ENCODE peak calls at places on chromosomes 12 and 14, in seven cellular contexts. N is AG09319, M is GM12865, O is WTC11, J is HFF-Myc, X is progenitor cell of endocrine pancreas, E is transverse colon. L is an unnamed sample.

GRCh38 chr14:63045612-63046320 is 508 bp upstream of the KCNH5 start:
- DNase-seq in E (no peak), X (peak), N (no peak), O (peak), M (no peak), J (no peak), L (no peak)

GRCh38 chr12:116324684-116325664 is 47.5 kb upstream of the MED13L start:
- DNase-seq in N (no peak), J (no peak), M (peak), E (no peak), O (no peak), X (no peak), L (no peak)

GRCh38 chr14:61280092-61280525 is 1.0 kb downstream of the TMEM30B start:
- DNase-seq in J (no peak), E (peak), M (no peak), X (no peak), N (no peak), O (no peak), L (peak)

GRCh38 chr14:75459099-75459741 is 31.4 kb downstream of the JDP2 start:
- DNase-seq in E (peak), O (no peak), J (no peak), X (no peak), N (no peak), M (no peak), L (no peak)

GRCh38 chr14:77516111-77516510 is 17.5 kb upstream of the ISM2 start:
- DNase-seq in J (no peak), X (no peak), O (no peak), E (no peak), M (no peak), N (no peak), L (no peak)

GRCh38 chr14:61064866-61065265 is 83.8 kb downstream of the SLC38A6 start:
- DNase-seq in X (no peak), E (no peak), M (no peak), J (no peak), N (no peak), O (no peak), L (no peak)

GRCh38 chr14:32377046-32377445 is 47.9 kb downstream of the AKAP6 start:
- DNase-seq in M (no peak), E (no peak), X (no peak), N (no peak), J (no peak), O (no peak), L (no peak)

GRCh38 chr12:124913474-124914391 is 717 bp downstream of the UBC start:
- DNase-seq in E (peak), M (peak), N (no peak), J (no peak), O (peak), X (peak), L (peak)

GRCh38 chr12:55797550-55797949 is 20.0 kb downstream of the SARNP start:
- DNase-seq in N (no peak), M (no peak), J (no peak), E (no peak), X (no peak), O (no peak), L (no peak)

GRCh38 chr12:55795950-55796349 is 21.6 kb downstream of the SARNP start:
- DNase-seq in X (no peak), J (no peak), O (no peak), N (no peak), E (no peak), M (no peak), L (no peak)

GRCh38 chr12:55797068-55797467 is 20.5 kb downstream of the SARNP start:
- DNase-seq in O (peak), N (no peak), J (no peak), X (no peak), M (peak), E (no peak), L (no peak)
- TF ChIP-seq CTCF in O (peak), N (peak), J (peak), X (peak), M (no peak), E (peak), L (peak)

GRCh38 chr14:31125231-31125630 is 82.4 kb downstream of the HECTD1 start:
- DNase-seq in N (no peak), M (no peak), O (no peak), E (no peak), J (no peak), X (no peak), L (no peak)

GRCh38 chr14:31127690-31128089 is 79.9 kb downstream of the HECTD1 start:
- DNase-seq in O (no peak), E (no peak), X (no peak), M (peak), J (no peak), N (no peak), L (no peak)

GRCh38 chr14:31124197-31124596 is 83.4 kb downstream of the HECTD1 start:
- DNase-seq in J (no peak), N (no peak), E (no peak), X (no peak), M (no peak), O (no peak), L (no peak)

GRCh38 chr14:31128601-31129526 is 78.7 kb downstream of the HECTD1 start:
- DNase-seq in X (no peak), E (no peak), J (no peak), N (no peak), O (no peak), M (peak), L (no peak)

GRCh38 chr14:31126680-31127079 is 80.9 kb downstream of the HECTD1 start:
- DNase-seq in N (no peak), X (no peak), J (no peak), E (no peak), O (no peak), M (no peak), L (no peak)
- TF ChIP-seq CTCF in N (no peak), X (no peak), J (no peak), E (no peak), O (no peak), M (no peak), L (no peak)

DNA sequence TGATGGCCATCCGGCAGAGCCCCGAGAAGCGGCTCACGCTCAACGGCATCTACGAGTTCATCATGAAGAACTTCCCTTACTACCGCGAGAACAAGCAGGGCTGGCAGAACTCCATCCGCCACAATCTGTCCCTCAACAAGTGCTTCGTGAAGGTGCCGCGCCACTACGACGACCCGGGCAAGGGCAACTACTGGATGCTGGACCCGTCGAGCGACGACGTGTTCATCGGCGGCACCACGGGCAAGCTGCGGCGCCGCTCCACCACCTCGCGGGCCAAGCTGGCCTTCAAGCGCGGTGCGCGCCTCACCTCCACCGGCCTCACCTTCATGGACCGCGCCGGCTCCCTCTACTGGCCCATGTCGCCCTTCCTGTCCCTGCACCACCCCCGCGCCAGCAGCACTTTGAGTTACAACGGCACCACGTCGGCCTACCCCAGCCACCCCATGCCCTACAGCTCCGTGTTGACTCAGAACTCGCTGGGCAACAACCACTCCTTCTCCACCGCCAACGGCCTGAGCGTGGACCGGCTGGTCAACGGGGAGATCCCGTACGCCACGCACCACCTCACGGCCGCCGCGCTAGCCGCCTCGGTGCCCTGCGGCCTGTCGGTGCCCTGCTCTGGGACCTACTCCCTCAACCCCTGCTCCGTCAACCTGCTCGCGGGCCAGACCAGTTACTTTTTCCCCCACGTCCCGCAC is 1.4 kb downstream of the FOXG1 start:
- DNase-seq in O (peak), E (no peak), X (no peak), N (no peak), J (no peak), M (no peak), L (no peak)
- TF ChIP-seq CTCF in O (no peak), E (no peak), X (peak), N (no peak), J (peak), M (no peak), L (no peak)

DNA sequence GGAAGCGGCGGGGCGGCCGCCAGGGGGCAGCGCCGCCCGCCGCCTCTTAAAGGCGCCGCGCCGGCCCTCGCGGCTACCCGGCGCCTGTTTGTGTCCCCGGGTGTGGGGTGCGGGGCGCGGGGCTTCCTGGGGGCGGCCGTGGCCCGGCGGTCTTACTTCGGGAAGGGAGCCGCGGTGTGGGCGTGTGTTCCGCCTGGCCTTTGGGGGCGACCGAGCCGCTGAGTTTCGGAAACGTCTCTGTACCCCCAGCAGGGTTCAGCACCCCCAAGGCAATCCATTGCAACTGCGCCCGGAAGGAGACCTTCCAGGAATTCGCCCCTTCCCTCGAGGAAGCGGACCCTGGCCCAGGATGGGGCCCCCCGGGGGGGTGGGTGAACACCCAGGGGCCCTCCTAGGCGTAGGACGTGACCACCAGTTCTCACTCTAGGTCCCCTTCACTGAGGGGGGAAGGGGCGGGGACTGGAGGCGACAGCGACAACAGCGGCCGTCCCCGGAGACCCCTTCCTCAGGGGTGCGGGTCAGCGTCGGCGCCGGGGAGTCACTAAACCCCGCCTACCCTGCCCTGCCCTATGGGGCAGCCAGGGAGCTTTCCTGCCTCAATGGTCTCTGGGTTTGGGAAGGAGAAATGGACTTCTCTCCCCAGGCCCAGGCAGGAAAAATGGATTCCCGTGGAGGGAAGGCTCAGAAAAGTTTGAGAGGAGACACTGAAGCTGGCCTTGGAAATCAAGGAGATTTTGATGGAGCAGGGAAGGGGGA is at the start of gene ITPK1:
- DNase-seq in M (peak), X (peak), N (no peak), O (peak), E (peak), J (no peak), L (peak)
- TF ChIP-seq CTCF in M (peak), X (peak), N (no peak), O (peak), E (peak), J (no peak), L (peak)

DNA sequence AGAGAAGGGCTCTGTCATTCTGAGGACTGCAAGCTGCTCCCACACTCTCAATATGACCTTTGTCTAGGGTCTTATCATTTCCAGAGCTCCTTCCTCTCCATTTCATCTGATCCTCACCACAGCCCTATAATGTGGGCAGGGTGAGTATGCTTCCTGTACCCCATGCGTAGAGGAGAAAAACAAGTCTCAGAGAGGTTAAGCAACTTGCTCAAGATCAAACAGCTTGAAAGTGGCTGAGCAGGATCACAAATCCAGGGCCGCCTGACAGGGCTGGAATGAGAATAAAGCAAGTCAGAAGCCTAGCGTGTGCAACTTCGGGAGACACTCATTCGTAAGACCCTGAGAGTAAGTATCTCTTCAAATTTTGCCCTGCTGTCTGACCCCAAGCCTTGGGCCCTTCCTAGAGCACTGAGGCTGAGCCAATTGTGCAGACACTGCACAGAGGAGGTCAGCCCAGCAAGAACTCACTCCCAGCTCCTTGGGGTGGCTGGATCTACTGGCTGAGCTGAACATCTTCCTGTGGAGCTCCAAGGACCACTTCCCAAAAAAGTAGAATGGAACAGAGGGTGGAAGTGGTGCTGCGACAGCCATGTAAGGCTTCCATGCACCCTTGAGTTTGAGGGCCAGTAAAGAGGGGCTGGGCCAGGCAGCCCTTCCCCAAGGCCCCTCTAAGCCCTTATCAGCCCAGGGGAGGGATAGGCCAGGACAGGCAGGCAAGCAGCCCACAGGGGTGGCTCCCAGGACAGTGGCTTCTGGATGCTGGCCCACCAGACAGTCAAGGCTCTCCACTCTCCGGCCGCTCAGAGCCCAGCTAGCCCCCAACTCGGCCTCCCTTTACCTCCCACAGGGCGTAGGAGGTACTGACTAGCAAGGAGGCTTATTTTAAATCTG is 10.5 kb downstream of the ZFP36L1 start:
- DNase-seq in J (no peak), E (no peak), M (no peak), N (no peak), O (no peak), X (no peak), L (no peak)
- TF ChIP-seq CTCF in J (no peak), E (no peak), M (no peak), N (no peak), O (no peak), X (no peak), L (no peak)

DNA sequence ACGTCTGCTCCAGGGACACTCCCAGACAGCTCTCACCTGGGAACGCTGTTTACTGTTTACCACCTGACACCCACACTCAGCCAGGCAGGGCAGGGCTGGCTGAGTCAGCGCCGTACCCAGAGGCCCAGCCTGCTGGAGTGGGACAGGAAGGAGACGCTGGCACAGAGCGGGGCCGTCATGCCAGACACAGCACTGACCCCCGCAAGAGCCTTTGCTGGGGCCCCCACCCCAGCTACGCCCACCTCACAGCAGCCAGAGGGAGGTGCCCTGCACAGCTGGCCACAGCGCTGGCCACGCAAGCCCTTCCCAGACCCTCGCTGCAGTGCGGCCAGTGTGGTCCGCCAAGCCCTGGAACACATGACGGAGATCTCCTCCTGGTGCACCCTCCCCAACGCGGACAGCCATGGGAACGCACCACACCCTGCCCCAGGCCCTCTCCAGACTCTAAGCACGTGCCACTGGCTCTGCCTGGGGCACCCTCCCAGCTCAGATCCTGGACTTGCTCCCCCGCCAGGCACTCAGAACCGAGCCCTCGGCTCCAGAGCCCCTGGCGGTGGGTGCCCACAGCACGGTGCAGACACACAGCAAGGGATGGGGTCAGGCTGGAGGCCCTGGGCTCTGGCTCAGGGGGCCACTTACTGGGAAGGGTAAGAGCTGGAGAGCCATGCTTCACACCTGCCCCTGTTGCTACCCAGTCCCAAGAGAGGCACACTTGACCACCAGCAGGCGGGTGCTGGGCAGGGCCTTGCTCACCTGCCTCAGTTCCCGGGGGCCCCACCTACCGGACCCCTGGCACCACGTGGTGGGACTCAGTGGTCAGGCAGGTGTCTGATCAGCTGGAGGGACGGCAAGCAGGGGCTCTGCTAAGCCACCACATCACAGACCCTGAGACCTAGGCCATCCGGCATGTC is 5.6 kb downstream of the AHNAK2 start:
- DNase-seq in J (no peak), X (no peak), E (peak), M (no peak), O (no peak), N (no peak), L (no peak)
- TF ChIP-seq CTCF in J (no peak), X (no peak), E (no peak), M (no peak), O (no peak), N (no peak), L (no peak)

DNA sequence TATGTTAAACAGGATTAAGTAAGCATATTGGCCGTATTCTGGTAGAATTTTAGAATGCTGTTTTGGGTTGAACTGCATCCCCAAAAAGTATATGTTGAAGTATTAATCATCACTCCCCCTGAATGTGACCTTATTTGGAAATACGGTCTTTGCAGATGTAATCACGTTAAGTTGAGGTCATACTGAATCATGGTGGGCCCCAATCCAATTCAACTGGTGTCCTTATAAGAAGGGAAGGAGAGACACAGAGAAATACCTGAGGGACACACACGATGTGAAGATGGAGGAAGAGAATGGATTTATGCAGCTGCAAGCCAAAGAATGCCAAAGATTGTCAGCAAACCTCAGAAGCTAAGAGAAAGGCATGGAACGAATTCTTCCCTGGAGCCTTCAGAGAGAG is 268.6 kb downstream of the ITPR2 start:
- DNase-seq in N (no peak), X (no peak), O (no peak), E (no peak), M (no peak), J (peak), L (no peak)
- TF ChIP-seq CTCF in N (no peak), X (no peak), O (no peak), E (no peak), M (no peak), J (no peak), L (no peak)

L was measured in natural killer cell.